ENCODE peak calls at places on chromosome 17, in seven cellular contexts. Q is neuronal stem cell, V is mesendoderm, T is H9, X is IMR-90, L is mesenchymal stem cell, G is H1. P is an unnamed sample.
A peak's percentile ranks its signal among the peaks of the same experiment; 100 is the strongest.

GRCh38 chr17:76561332-76561731 is 21.5 kb downstream of the PRCD start:
- DNase-seq in Q (no peak), V (no peak), T (no peak), X (peak; percentile 41), L (peak; percentile 94), G (no peak), P (no peak)

GRCh38 chr17:56785997-56786680 is 47.6 kb downstream of the C17orf67 start:
- DNase-seq in Q (no peak), V (no peak), T (no peak), X (no peak), L (no peak), G (no peak), P (no peak)

GRCh38 chr17:15652960-15653359 is 31.2 kb downstream of the TRIM16 start:
- DNase-seq in Q (no peak), V (no peak), T (no peak), X (no peak), L (no peak), G (no peak), P (no peak)

GRCh38 chr17:19024101-19025078 is 19.8 kb upstream of the FAM83G start:
- DNase-seq in Q (no peak), V (peak; percentile 44), T (no peak), X (peak; percentile 26), L (no peak), G (no peak), P (peak; percentile 47)

GRCh38 chr17:46877466-46877865 is 26.1 kb downstream of the WNT9B start:
- DNase-seq in Q (no peak), V (no peak), T (no peak), X (no peak), L (no peak), G (no peak), P (no peak)

GRCh38 chr17:8728991-8729390 is 15.6 kb downstream of the CCDC42 start:
- DNase-seq in Q (no peak), V (peak; percentile 55), T (no peak), X (no peak), L (no peak), G (no peak), P (no peak)

GRCh38 chr17:8791910-8792270 is 7.3 kb downstream of the MFSD6L start:
- DNase-seq in Q (no peak), V (peak; percentile 79), T (peak; percentile 20), X (peak; percentile 51), L (peak; percentile 52), G (no peak), P (peak; percentile 71)

GRCh38 chr17:41457656-41458055 is 9.5 kb downstream of the KRT32 start:
- DNase-seq in Q (no peak), V (no peak), T (no peak), X (no peak), L (no peak), G (no peak), P (no peak)

GRCh38 chr17:9291912-9292562 is 270.7 kb downstream of the NTN1 start:
- DNase-seq in Q (no peak), V (peak; percentile 35), T (peak; percentile 54), X (peak; percentile 25), L (peak; percentile 66), G (no peak), P (peak; percentile 57)

GRCh38 chr17:10149573-10150399 is 48.6 kb downstream of the GAS7 start:
- DNase-seq in Q (no peak), V (peak; percentile 70), T (no peak), X (peak; percentile 86), L (peak; percentile 93), G (no peak), P (peak; percentile 80)

GRCh38 chr17:2800367-2800766 is 4.1 kb downstream of the RAP1GAP2 start:
- DNase-seq in Q (no peak), V (no peak), T (no peak), X (no peak), L (no peak), G (no peak), P (no peak)

GRCh38 chr17:74325376-74325742 is 667 bp upstream of the KIF19 start:
- DNase-seq in Q (no peak), V (no peak), T (no peak), X (no peak), L (no peak), G (no peak), P (no peak)

GRCh38 chr17:65181237-65182061 is 44.3 kb downstream of the RGS9 start:
- DNase-seq in Q (no peak), V (no peak), T (no peak), X (no peak), L (no peak), G (no peak), P (no peak)

GRCh38 chr17:46977348-46977747 is 1.7 kb downstream of the RPRML start:
- DNase-seq in Q (peak; percentile 65), V (peak; percentile 97), T (peak; percentile 98), X (peak; percentile 18), L (peak; percentile 58), G (peak; percentile 80), P (peak; percentile 29)

GRCh38 chr17:65183736-65184135 is 46.6 kb downstream of the RGS9 start:
- DNase-seq in Q (peak; percentile 65), V (peak; percentile 98), T (peak; percentile 89), X (peak; percentile 70), L (peak; percentile 40), G (peak; percentile 62), P (peak; percentile 18)

GRCh38 chr17:11899494-11899893 is 97.8 kb downstream of the ZNF18 start:
- DNase-seq in Q (peak; percentile 49), V (peak; percentile 73), T (no peak), X (no peak), L (no peak), G (no peak), P (no peak)

GRCh38 chr17:43905985-43906852 is 1.1 kb downstream of the MPP2 start:
- DNase-seq in Q (peak; percentile 77), V (peak; percentile 92), T (peak; percentile 94), X (peak; percentile 45), L (peak; percentile 45), G (no peak), P (no peak)

GRCh38 chr17:72760368-72760767 is 332.1 kb downstream of the SLC39A11 start:
- DNase-seq in Q (no peak), V (no peak), T (no peak), X (no peak), L (no peak), G (no peak), P (no peak)

GRCh38 chr17:72751746-72752145 is 340.7 kb downstream of the SLC39A11 start:
- DNase-seq in Q (no peak), V (no peak), T (no peak), X (no peak), L (no peak), G (no peak), P (no peak)

GRCh38 chr17:72754513-72754912 is 338.0 kb downstream of the SLC39A11 start:
- DNase-seq in Q (no peak), V (no peak), T (no peak), X (peak; percentile 11), L (no peak), G (no peak), P (no peak)

GRCh38 chr17:72761431-72761830 is 331.1 kb downstream of the SLC39A11 start:
- DNase-seq in Q (no peak), V (no peak), T (no peak), X (no peak), L (no peak), G (no peak), P (no peak)

DNA sequence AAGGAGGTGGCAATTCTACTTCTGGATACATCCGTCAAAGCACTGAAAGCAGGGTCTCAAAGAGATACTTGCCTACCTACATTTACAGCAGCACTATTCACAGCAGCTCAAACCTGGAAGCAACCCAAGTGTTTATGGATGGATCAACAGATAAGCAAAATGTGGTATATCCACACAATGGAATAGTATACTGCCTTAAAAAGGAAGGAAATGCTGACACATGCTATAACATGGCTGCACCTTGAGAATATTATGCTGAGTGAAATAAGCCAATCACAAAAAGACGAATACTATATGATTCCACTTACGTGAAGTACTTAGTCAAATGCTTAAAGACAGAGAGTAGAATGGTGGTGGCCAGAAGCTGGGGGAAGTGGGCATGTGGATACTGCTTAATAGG is 336.2 kb downstream of the SLC39A11 start:
- DNase-seq in Q (no peak), V (no peak), T (no peak), X (no peak), L (no peak), G (no peak), P (no peak)
- H2AK5ac ChIP-seq in Q (no peak overlapping the region), V (no peak overlapping the region), T (no peak overlapping the region), X (no peak overlapping the region), L (no peak overlapping the region), G (no peak overlapping the region), P (no peak overlapping the region)

DNA sequence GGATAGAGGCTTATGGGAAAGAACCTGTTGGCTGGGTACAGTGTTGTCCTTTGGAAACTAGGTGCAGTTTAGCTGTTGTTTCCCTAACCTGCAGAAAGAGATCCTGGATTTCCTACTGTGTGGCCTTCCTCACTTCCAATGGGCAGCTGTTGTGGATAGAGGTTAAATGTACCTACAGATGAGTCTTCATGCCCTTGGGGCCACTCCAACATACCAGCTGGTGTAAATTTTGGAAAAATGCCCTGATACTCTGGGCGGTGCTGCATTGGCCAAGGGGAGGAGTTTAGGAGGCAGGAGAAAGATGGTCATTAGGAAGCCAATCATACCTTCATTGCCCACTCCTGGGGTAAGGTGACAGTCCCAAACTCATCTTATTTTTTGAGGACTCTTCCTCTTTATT is 70.2 kb downstream of the SNX11 start:
- DNase-seq in Q (no peak), V (no peak), T (no peak), X (no peak), L (no peak), G (no peak), P (no peak)
- H3K23ac ChIP-seq in Q (no peak overlapping the region), V (no peak overlapping the region), T (no peak overlapping the region), X (no peak overlapping the region), L (no peak overlapping the region), G (no peak overlapping the region), P (no peak overlapping the region)

GRCh38 chr17:32114536-32114935 is 27.8 kb upstream of the RHOT1 start:
- DNase-seq in Q (no peak), V (no peak), T (no peak), X (no peak), L (no peak), G (no peak), P (no peak)
- H2AK5ac ChIP-seq in Q (no peak overlapping the region), V (no peak overlapping the region), T (no peak overlapping the region), X (no peak overlapping the region), L (no peak overlapping the region), G (no peak overlapping the region), P (no peak overlapping the region)

DNA sequence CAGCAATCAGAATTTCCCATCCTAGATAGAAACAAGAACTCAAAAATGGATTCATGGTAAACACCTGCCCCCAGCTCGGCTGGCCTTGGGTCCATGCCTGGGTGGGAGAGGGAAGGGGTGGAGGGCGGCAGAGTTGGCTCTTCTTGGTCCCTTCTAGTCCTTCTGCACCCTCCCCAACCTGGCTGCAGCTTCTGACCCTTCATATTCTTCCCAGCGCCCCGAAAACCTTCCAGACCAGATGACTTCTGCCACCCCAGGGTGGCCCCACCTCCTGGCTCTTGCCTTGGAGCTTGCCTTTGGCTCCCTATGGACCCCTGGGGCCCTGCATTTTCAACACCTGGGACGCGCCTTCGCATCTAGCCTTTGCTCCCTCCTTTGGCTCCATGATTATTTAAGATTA is 5.4 kb upstream of the GJD3 start:
- DNase-seq in Q (no peak), V (no peak), T (no peak), X (no peak), L (no peak), G (no peak), P (no peak)
- H3K23ac ChIP-seq in Q (no peak overlapping the region), V (no peak overlapping the region), T (no peak overlapping the region), X (no peak overlapping the region), L (no peak overlapping the region), G (no peak overlapping the region), P (no peak overlapping the region)

P was measured in trophoblast cell.